ENCODE peak calls at places on chromosomes 4 and X, in eight cellular contexts. D is GM18507; G is left ventricle myocardium superior; U is fibroblast of lung; R is esophagus squamous epithelium; K is LoVo; B is stimulated activated CD4-positive, alpha-beta T cell treated with anti-CD3 and anti-CD28 coated beads, Interleukin-15, amount 100 ng/mL, for 48 hours; X is activated naive CD4-positive, alpha-beta T cell treated with anti-CD3 and anti-CD28 coated beads for 36 hours. Z is an unnamed sample.

GRCh38 chr4:7103599-7104365 is 35.9 kb upstream of the GRPEL1 start:
- DNase-seq in D (no peak), G (peak; percentile 84), U (no peak), R (no peak), K (peak; percentile 58), B (no peak), X (peak; percentile 9), Z (peak; percentile 81)

GRCh38 chr4:15451181-15451865 is 18.4 kb upstream of the CC2D2A start:
- DNase-seq in D (no peak), G (no peak), U (peak; percentile 55), R (no peak), K (no peak), B (no peak), X (no peak), Z (no peak)

GRCh38 chr4:128288689-128289106 is 1.1 kb upstream of the PGRMC2 start:
- DNase-seq in D (no peak), G (no peak), U (peak; percentile 45), R (no peak), K (peak; percentile 31), B (no peak), X (peak; percentile 40), Z (peak; percentile 83)

GRCh38 chr4:17447675-17448298 is 64.1 kb downstream of the QDPR start:
- DNase-seq in D (peak; percentile 26), G (no peak), U (peak; percentile 77), R (no peak), K (peak; percentile 76), B (peak; percentile 33), X (peak; percentile 79), Z (peak; percentile 86)

GRCh38 chr4:59380841-59381366 is 1819.2 kb upstream of the ADGRL3 start:
- DNase-seq in D (no peak), G (no peak), U (no peak), R (no peak), K (no peak), B (no peak), X (no peak), Z (no peak)

GRCh38 chr4:150224896-150225591 is 146.8 kb downstream of the DCLK2 start:
- DNase-seq in D (no peak), G (no peak), U (peak; percentile 98), R (no peak), K (no peak), B (no peak), X (no peak), Z (no peak)

GRCh38 chrX:68415289-68415688 is 18.0 kb downstream of the OPHN1 start:
- DNase-seq in D (no peak), G (peak; percentile 47), U (peak; percentile 83), R (no peak), K (no peak), B (no peak), X (no peak), Z (no peak)

GRCh38 chr4:74632634-74633033 is 161.7 kb downstream of the BTC start:
- DNase-seq in D (no peak), G (no peak), U (peak; percentile 98), R (no peak), K (peak; percentile 93), B (peak; percentile 12), X (peak; percentile 69), Z (peak; percentile 84)

Z was measured in HT-29.